ENCODE peak calls at places on chromosomes 3 and 15, in eight cellular contexts. One of them, this sample, is unnamed.

GRCh38 chr15:58179741-58180381 is 41.7 kb downstream of the AQP9 start:
- DNase-seq in IMR-90: peak
- DNase-seq in left ventricle myocardium inferior: no peak
- DNase-seq in AG04449: no peak
- DNase-seq in PC-9: no peak
- DNase-seq in GM20000: no peak
- DNase-seq in choroid plexus epithelial cell: no peak
- DNase-seq in HL-60: no peak
- DNase-seq in this sample: no peak

GRCh38 chr15:68335251-68335650 is 57.7 kb downstream of the FEM1B start:
- DNase-seq in IMR-90: no peak
- DNase-seq in HL-60: no peak
- DNase-seq in GM20000: no peak
- DNase-seq in left ventricle myocardium inferior: peak
- DNase-seq in choroid plexus epithelial cell: no peak
- DNase-seq in PC-9: no peak
- DNase-seq in AG04449: no peak
- DNase-seq in this sample: no peak

GRCh38 chr3:12708584-12709192 is 44.8 kb upstream of the RAF1 start:
- DNase-seq in left ventricle myocardium inferior: peak
- DNase-seq in GM20000: no peak
- DNase-seq in AG04449: no peak
- DNase-seq in HL-60: no peak
- DNase-seq in IMR-90: peak
- DNase-seq in choroid plexus epithelial cell: peak
- DNase-seq in PC-9: peak
- DNase-seq in this sample: no peak

GRCh38 chr15:65789759-65790158 is 2.3 kb downstream of the DENND4A start:
- DNase-seq in GM20000: no peak
- DNase-seq in PC-9: no peak
- DNase-seq in AG04449: no peak
- DNase-seq in left ventricle myocardium inferior: no peak
- DNase-seq in HL-60: no peak
- DNase-seq in choroid plexus epithelial cell: no peak
- DNase-seq in IMR-90: no peak
- DNase-seq in this sample: no peak

GRCh38 chr15:78768531-78769408 is 42.5 kb downstream of the ADAMTS7 start:
- DNase-seq in left ventricle myocardium inferior: no peak
- DNase-seq in PC-9: no peak
- DNase-seq in IMR-90: no peak
- DNase-seq in AG04449: no peak
- DNase-seq in choroid plexus epithelial cell: no peak
- DNase-seq in HL-60: no peak
- DNase-seq in GM20000: no peak
- DNase-seq in this sample: no peak

GRCh38 chr3:60365360-60365759 is 885.9 kb downstream of the FHIT start:
- DNase-seq in left ventricle myocardium inferior: no peak
- DNase-seq in PC-9: no peak
- DNase-seq in HL-60: no peak
- DNase-seq in IMR-90: peak
- DNase-seq in choroid plexus epithelial cell: peak
- DNase-seq in GM20000: peak
- DNase-seq in AG04449: peak
- DNase-seq in this sample: no peak

GRCh38 chr3:150414989-150415388 is 6.9 kb downstream of the TSC22D2 start:
- DNase-seq in choroid plexus epithelial cell: no peak
- DNase-seq in GM20000: no peak
- DNase-seq in left ventricle myocardium inferior: no peak
- DNase-seq in AG04449: peak
- DNase-seq in PC-9: no peak
- DNase-seq in HL-60: no peak
- DNase-seq in IMR-90: peak
- DNase-seq in this sample: no peak

GRCh38 chr15:101810451-101810850 is 1.6 kb upstream of the OR4F15 start:
- DNase-seq in HL-60: no peak
- DNase-seq in GM20000: no peak
- DNase-seq in PC-9: no peak
- DNase-seq in AG04449: no peak
- DNase-seq in choroid plexus epithelial cell: no peak
- DNase-seq in IMR-90: no peak
- DNase-seq in left ventricle myocardium inferior: no peak
- DNase-seq in this sample: no peak

GRCh38 chr3:13397316-13397715 is 22.8 kb downstream of the NUP210 start:
- DNase-seq in PC-9: no peak
- DNase-seq in choroid plexus epithelial cell: no peak
- DNase-seq in GM20000: no peak
- DNase-seq in IMR-90: no peak
- DNase-seq in AG04449: no peak
- DNase-seq in left ventricle myocardium inferior: no peak
- DNase-seq in HL-60: no peak
- DNase-seq in this sample: no peak

GRCh38 chr3:14410501-14411165 is 8.2 kb downstream of the SLC6A6 start:
- DNase-seq in IMR-90: peak
- DNase-seq in left ventricle myocardium inferior: no peak
- DNase-seq in HL-60: peak
- DNase-seq in choroid plexus epithelial cell: peak
- DNase-seq in PC-9: peak
- DNase-seq in GM20000: no peak
- DNase-seq in AG04449: peak
- DNase-seq in this sample: peak

GRCh38 chr15:78065284-78065872 is 12.1 kb downstream of the TBC1D2B start:
- DNase-seq in PC-9: peak
- DNase-seq in AG04449: peak
- DNase-seq in choroid plexus epithelial cell: peak
- DNase-seq in GM20000: no peak
- DNase-seq in IMR-90: peak
- DNase-seq in left ventricle myocardium inferior: peak
- DNase-seq in HL-60: peak
- DNase-seq in this sample: no peak

GRCh38 chr15:38002883-38003477 is 68.5 kb downstream of the TMCO5A start:
- DNase-seq in AG04449: no peak
- DNase-seq in HL-60: peak
- DNase-seq in left ventricle myocardium inferior: peak
- DNase-seq in IMR-90: peak
- DNase-seq in PC-9: peak
- DNase-seq in choroid plexus epithelial cell: peak
- DNase-seq in GM20000: peak
- DNase-seq in this sample: peak

GRCh38 chr3:150521458-150521857 is 24.8 kb downstream of the SERP1 start:
- DNase-seq in choroid plexus epithelial cell: peak
- DNase-seq in PC-9: no peak
- DNase-seq in GM20000: no peak
- DNase-seq in IMR-90: no peak
- DNase-seq in left ventricle myocardium inferior: no peak
- DNase-seq in AG04449: no peak
- DNase-seq in HL-60: no peak
- DNase-seq in this sample: no peak

GRCh38 chr3:12954891-12955650 is 113.7 kb upstream of the RPL32 start:
- DNase-seq in choroid plexus epithelial cell: no peak
- DNase-seq in PC-9: no peak
- DNase-seq in AG04449: no peak
- DNase-seq in HL-60: peak
- DNase-seq in GM20000: no peak
- DNase-seq in left ventricle myocardium inferior: peak
- DNase-seq in IMR-90: no peak
- DNase-seq in this sample: peak

GRCh38 chr3:194333212-194333980 is 17.7 kb downstream of the CPN2 start:
- DNase-seq in PC-9: peak
- DNase-seq in choroid plexus epithelial cell: peak
- DNase-seq in HL-60: peak
- DNase-seq in AG04449: no peak
- DNase-seq in left ventricle myocardium inferior: peak
- DNase-seq in GM20000: peak
- DNase-seq in IMR-90: peak
- DNase-seq in this sample: peak
- TF ChIP-seq CTCF in PC-9: peak
- TF ChIP-seq CTCF in choroid plexus epithelial cell: peak
- TF ChIP-seq CTCF in HL-60: peak
- TF ChIP-seq CTCF in AG04449: peak
- TF ChIP-seq CTCF in left ventricle myocardium inferior: peak
- TF ChIP-seq CTCF in GM20000: peak
- TF ChIP-seq CTCF in IMR-90: peak
- TF ChIP-seq CTCF in this sample: peak

DNA sequence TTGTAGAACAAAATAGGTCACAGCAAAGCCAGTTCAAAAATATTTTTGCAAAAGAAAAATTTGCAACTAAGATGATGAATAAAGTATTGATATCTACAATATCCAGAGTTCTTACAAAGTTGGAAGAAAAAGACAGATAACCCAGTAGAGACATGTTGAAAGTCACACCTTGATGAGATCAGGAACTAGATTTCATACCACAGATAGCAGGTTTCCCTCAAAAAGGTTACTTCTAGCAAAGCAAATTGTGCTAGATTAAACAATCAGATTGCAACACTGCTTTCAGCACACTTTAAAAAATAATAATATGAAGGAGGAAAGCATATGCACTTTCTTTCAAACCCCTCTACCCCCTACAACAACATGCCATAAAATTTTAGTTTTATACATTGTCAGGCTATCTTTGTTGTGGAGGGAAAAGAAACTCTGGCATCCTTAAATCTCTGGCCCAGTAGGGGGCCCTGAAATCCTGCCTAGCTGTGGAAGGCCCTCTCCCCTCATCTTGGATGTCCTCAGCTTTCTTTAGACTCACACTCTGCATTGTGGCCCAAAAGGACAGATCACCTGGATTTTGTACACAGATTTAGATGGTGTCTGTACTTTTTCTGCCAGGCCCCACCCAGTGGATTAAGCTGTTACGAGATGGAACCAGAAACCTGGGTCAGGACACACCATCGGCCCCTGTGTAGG is 50.9 kb downstream of the CCR3 start:
- DNase-seq in HL-60: peak
- DNase-seq in GM20000: no peak
- DNase-seq in choroid plexus epithelial cell: no peak
- DNase-seq in PC-9: no peak
- DNase-seq in IMR-90: no peak
- DNase-seq in left ventricle myocardium inferior: no peak
- DNase-seq in AG04449: no peak
- DNase-seq in this sample: no peak
- TF ChIP-seq CTCF in HL-60: no peak
- TF ChIP-seq CTCF in GM20000: no peak
- TF ChIP-seq CTCF in choroid plexus epithelial cell: no peak
- TF ChIP-seq CTCF in PC-9: no peak
- TF ChIP-seq CTCF in IMR-90: no peak
- TF ChIP-seq CTCF in left ventricle myocardium inferior: no peak
- TF ChIP-seq CTCF in AG04449: no peak
- TF ChIP-seq CTCF in this sample: no peak

GRCh38 chr3:10187295-10187876 is 22.7 kb downstream of the IRAK2 start:
- DNase-seq in left ventricle myocardium inferior: no peak
- DNase-seq in choroid plexus epithelial cell: no peak
- DNase-seq in PC-9: no peak
- DNase-seq in IMR-90: no peak
- DNase-seq in HL-60: no peak
- DNase-seq in AG04449: no peak
- DNase-seq in GM20000: no peak
- DNase-seq in this sample: no peak

GRCh38 chr3:10188798-10189556 is 24.3 kb downstream of the IRAK2 start:
- DNase-seq in PC-9: no peak
- DNase-seq in choroid plexus epithelial cell: no peak
- DNase-seq in IMR-90: no peak
- DNase-seq in GM20000: no peak
- DNase-seq in AG04449: no peak
- DNase-seq in HL-60: no peak
- DNase-seq in left ventricle myocardium inferior: no peak
- DNase-seq in this sample: no peak

GRCh38 chr3:10192953-10193691 is 28.4 kb downstream of the IRAK2 start:
- DNase-seq in PC-9: peak
- DNase-seq in AG04449: peak
- DNase-seq in GM20000: no peak
- DNase-seq in HL-60: peak
- DNase-seq in left ventricle myocardium inferior: no peak
- DNase-seq in choroid plexus epithelial cell: peak
- DNase-seq in IMR-90: peak
- DNase-seq in this sample: no peak

GRCh38 chr3:10187944-10188343 is 23.2 kb downstream of the IRAK2 start:
- DNase-seq in PC-9: no peak
- DNase-seq in IMR-90: no peak
- DNase-seq in GM20000: no peak
- DNase-seq in AG04449: no peak
- DNase-seq in choroid plexus epithelial cell: no peak
- DNase-seq in HL-60: no peak
- DNase-seq in left ventricle myocardium inferior: no peak
- DNase-seq in this sample: no peak

DNA sequence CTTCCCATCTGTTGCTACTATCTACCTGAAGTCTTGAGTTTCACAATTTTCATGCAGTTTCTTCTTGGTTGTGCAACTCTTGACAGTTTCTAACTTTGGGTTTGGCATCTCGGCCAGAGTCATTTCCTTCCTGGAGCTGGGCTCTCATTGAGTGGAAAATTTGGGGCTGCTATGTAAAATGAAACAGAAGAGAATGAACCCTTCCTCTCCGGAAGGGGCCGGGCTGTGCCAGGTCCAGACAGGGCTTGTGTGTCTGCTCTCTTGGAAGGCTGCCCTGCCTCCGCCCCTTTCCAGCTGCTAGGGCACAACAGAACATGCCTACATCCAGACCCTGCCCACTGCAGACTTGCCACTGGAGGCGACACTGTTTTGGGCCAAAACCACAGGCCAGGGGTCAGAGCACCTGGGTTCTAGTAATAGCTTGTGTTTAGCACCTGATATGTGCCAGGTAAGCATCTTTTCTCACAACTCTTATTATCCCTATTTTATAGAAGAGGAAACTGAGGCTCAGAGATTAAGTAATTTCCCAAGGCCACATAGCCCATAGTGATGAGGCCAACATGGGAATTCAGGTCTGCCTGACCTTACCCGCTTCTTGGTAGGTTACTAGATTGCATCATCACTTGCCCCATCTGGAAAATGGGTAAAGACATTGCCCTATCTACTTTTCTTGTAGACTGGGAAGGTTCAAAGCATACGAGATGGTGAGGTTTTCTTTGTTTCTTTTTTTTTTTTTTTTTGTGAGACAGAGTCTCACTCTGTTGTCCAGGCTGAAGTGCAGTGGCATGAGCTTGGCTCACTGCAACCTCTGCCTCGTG is 25.0 kb downstream of the IRAK2 start:
- DNase-seq in left ventricle myocardium inferior: peak
- DNase-seq in HL-60: peak
- DNase-seq in GM20000: no peak
- DNase-seq in choroid plexus epithelial cell: peak
- DNase-seq in AG04449: no peak
- DNase-seq in IMR-90: peak
- DNase-seq in PC-9: peak
- DNase-seq in this sample: peak
- TF ChIP-seq CTCF in left ventricle myocardium inferior: no peak
- TF ChIP-seq CTCF in HL-60: no peak
- TF ChIP-seq CTCF in GM20000: no peak
- TF ChIP-seq CTCF in choroid plexus epithelial cell: no peak
- TF ChIP-seq CTCF in AG04449: no peak
- TF ChIP-seq CTCF in IMR-90: no peak
- TF ChIP-seq CTCF in PC-9: no peak
- TF ChIP-seq CTCF in this sample: no peak

DNA sequence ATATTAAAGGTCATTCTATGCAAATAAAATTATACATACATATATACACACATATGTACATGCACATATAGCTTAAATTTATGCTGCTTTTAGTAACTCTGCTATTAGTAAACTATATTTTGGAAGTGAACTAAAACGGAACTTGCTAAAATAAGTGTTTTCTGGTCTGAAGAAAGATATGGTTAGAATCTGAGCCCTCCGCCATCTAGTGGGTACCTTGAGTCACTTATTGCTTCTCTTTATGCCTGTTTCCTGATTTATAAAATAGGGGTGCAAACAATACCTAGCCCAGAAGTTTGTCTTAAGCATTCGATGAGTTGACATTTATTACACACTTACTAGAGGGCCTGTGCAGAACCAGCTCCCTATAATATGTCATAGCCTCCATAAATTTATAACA is 255.7 kb downstream of the CNTN6 start:
- DNase-seq in PC-9: no peak
- DNase-seq in GM20000: no peak
- DNase-seq in AG04449: no peak
- DNase-seq in left ventricle myocardium inferior: no peak
- DNase-seq in choroid plexus epithelial cell: peak
- DNase-seq in HL-60: no peak
- DNase-seq in IMR-90: no peak
- DNase-seq in this sample: no peak
- TF ChIP-seq CTCF in PC-9: no peak
- TF ChIP-seq CTCF in GM20000: no peak
- TF ChIP-seq CTCF in AG04449: no peak
- TF ChIP-seq CTCF in left ventricle myocardium inferior: no peak
- TF ChIP-seq CTCF in choroid plexus epithelial cell: no peak
- TF ChIP-seq CTCF in HL-60: no peak
- TF ChIP-seq CTCF in IMR-90: no peak
- TF ChIP-seq CTCF in this sample: no peak